ENCODE peak calls at places on chromosome 21, in four cellular contexts. C is stimulated activated CD4-positive, alpha-beta T cell treated with anti-CD3 and anti-CD28 coated beads, Interleukin-4, amount 100 ng/mL, for 24 hours; O is myocyte; J is stimulated activated CD8-positive, alpha-beta memory T cell treated with anti-CD3 and anti-CD28 coated beads, Interleukin-4, amount 100 ng/mL, for 24 hours. N is an unnamed sample.

GRCh38 chr21:29130234-29130993 is at the start of gene MAP3K7CL:
- DNase-seq in C (no peak), O (peak; percentile 100), J (no peak), N (no peak)

GRCh38 chr21:44549525-44550211 is 1.6 kb downstream of the KRTAP10-2 start:
- DNase-seq in C (no peak), O (peak; percentile 2), J (no peak), N (no peak)

GRCh38 chr21:39316729-39317128 is 3.3 kb upstream of the BRWD1 start:
- DNase-seq in C (no peak), O (no peak), J (no peak), N (no peak)

GRCh38 chr21:42570362-42570761 is 56.7 kb downstream of the SLC37A1 start:
- DNase-seq in C (no peak), O (no peak), J (no peak), N (no peak)

GRCh38 chr21:41071410-41071809 is 96.5 kb upstream of the BACE2 start:
- DNase-seq in C (no peak), O (no peak), J (no peak), N (no peak)

GRCh38 chr21:21730524-21730923 is 732.3 kb downstream of the NCAM2 start:
- DNase-seq in C (no peak), O (no peak), J (no peak), N (no peak)

GRCh38 chr21:30981403-30981802 is 56.9 kb downstream of the KRTAP19-8 start:
- DNase-seq in C (no peak), O (no peak), J (no peak), N (no peak)

GRCh38 chr21:44057055-44057454 is 44.9 kb downstream of the TRAPPC10 start:
- DNase-seq in C (no peak), O (no peak), J (no peak), N (no peak)

GRCh38 chr21:42009018-42009830 is 936 bp downstream of the ZBTB21 start:
- DNase-seq in C (peak; percentile 75), O (peak; percentile 82), J (peak; percentile 45), N (peak; percentile 39)

GRCh38 chr21:17492415-17493168 is 20.3 kb upstream of the CXADR start:
- DNase-seq in C (no peak), O (peak; percentile 12), J (no peak), N (no peak)

GRCh38 chr21:31181089-31181757 is 142.9 kb upstream of the KRTAP19-8 start:
- DNase-seq in C (no peak), O (no peak), J (no peak), N (no peak)

GRCh38 chr21:46196733-46197132 is 12.5 kb upstream of the SPATC1L start:
- DNase-seq in C (no peak), O (no peak), J (no peak), N (no peak)

GRCh38 chr21:26199471-26199870 is 28.9 kb upstream of the APP start:
- DNase-seq in C (no peak), O (no peak), J (no peak), N (no peak)

GRCh38 chr21:14495075-14495474 is 51.0 kb downstream of the SAMSN1 start:
- DNase-seq in C (no peak), O (no peak), J (no peak), N (no peak)

GRCh38 chr21:37711294-37711844 is 204.9 kb downstream of the KCNJ6 start:
- DNase-seq in C (no peak), O (peak; percentile 28), J (no peak), N (no peak)

GRCh38 chr21:19343711-19344110 is 940.1 kb upstream of the TMPRSS15 start:
- DNase-seq in C (no peak), O (no peak), J (no peak), N (no peak)

GRCh38 chr21:46092811-46093667 is 4.9 kb upstream of the COL6A2 start:
- DNase-seq in C (peak; percentile 2), O (no peak), J (no peak), N (peak; percentile 6)

GRCh38 chr21:38725196-38726157 is 80.3 kb upstream of the ETS2 start:
- DNase-seq in C (no peak), O (no peak), J (no peak), N (no peak)

GRCh38 chr21:33214056-33214455 is 15.7 kb upstream of the IFNAR2 start:
- DNase-seq in C (no peak), O (no peak), J (no peak), N (no peak)

GRCh38 chr21:14878971-14879370 is 185.8 kb downstream of the NRIP1 start:
- DNase-seq in C (no peak), O (no peak), J (no peak), N (no peak)

GRCh38 chr21:44637018-44637850 is at the start of gene KRTAP10-10:
- DNase-seq in C (no peak), O (peak; percentile 7), J (no peak), N (no peak)

GRCh38 chr21:38806153-38806941 is 618 bp downstream of the ETS2 start:
- DNase-seq in C (peak; percentile 26), O (peak; percentile 29), J (no peak), N (peak; percentile 38)

GRCh38 chr21:43872549-43873198 is 7.7 kb downstream of the AGPAT3 start:
- DNase-seq in C (no peak), O (no peak), J (no peak), N (no peak)

GRCh38 chr21:15071012-15071411 is 6.2 kb upstream of the NRIP1 start:
- DNase-seq in C (no peak), O (peak; percentile 74), J (no peak), N (no peak)